ENCODE peak calls at places on chromosomes 1 and 21, in ten cellular contexts. S, G, Q, V, I, L, R, H, F and J are unnamed samples.

GRCh38 chr1:234544094-234544579 is 65.2 kb upstream of the TARBP1 start:
- DNase-seq in G (no peak), R (peak), H (peak), Q (peak), I (peak), L (peak), S (peak), F (peak), V (peak), J (peak)

GRCh38 chr1:243508964-243509363 is 253.1 kb downstream of the SDCCAG8 start:
- DNase-seq in G (no peak), H (no peak), R (no peak), F (no peak), L (no peak), S (no peak), V (no peak), Q (no peak), I (no peak), J (no peak)

GRCh38 chr21:25371831-25372434 is 235.3 kb downstream of the MRPL39 start:
- DNase-seq in I (no peak), F (peak), R (no peak), G (no peak), V (peak), L (no peak), S (no peak), Q (no peak), H (no peak), J (no peak)

GRCh38 chr1:167344112-167344511 is 123.4 kb downstream of the POU2F1 start:
- DNase-seq in R (no peak), S (no peak), F (peak), G (no peak), Q (no peak), H (no peak), L (no peak), V (peak), I (no peak), J (no peak)

GRCh38 chr1:227218870-227219578 is 99.3 kb downstream of the CDC42BPA start:
- DNase-seq in V (no peak), Q (no peak), S (no peak), F (no peak), G (no peak), L (no peak), H (no peak), R (no peak), I (no peak), J (no peak)

GRCh38 chr1:161001537-161001936 is 19.4 kb downstream of the F11R start:
- DNase-seq in L (no peak), Q (no peak), G (no peak), S (no peak), F (no peak), R (no peak), V (no peak), H (no peak), I (no peak), J (no peak)

GRCh38 chr1:203306970-203307541 is 1.7 kb downstream of the BTG2 start:
- DNase-seq in F (no peak), R (peak), V (peak), H (peak), S (no peak), Q (no peak), L (no peak), I (no peak), G (no peak), J (no peak)

GRCh38 chr1:228181635-228182034 is 16.0 kb downstream of the IBA57 start:
- DNase-seq in Q (no peak), H (no peak), S (no peak), G (no peak), R (no peak), I (peak), V (no peak), F (no peak), L (no peak), J (no peak)

GRCh38 chr1:225409051-225409450 is 18.8 kb downstream of the LBR start:
- DNase-seq in R (no peak), L (no peak), S (no peak), H (no peak), F (no peak), G (no peak), Q (no peak), V (no peak), I (no peak), J (no peak)

GRCh38 chr1:89975540-89976125 is 19.3 kb upstream of the ZNF326 start:
- DNase-seq in R (no peak), G (no peak), V (no peak), H (no peak), I (no peak), L (no peak), F (no peak), Q (no peak), S (no peak), J (no peak)

GRCh38 chr1:222620566-222620965 is 2.7 kb downstream of the MIA3 start:
- DNase-seq in V (no peak), G (no peak), H (no peak), L (no peak), R (no peak), I (no peak), S (no peak), Q (no peak), F (no peak), J (no peak)

GRCh38 chr1:43434256-43434655 is 19.5 kb downstream of the HYI start:
- DNase-seq in V (no peak), R (peak), H (no peak), S (no peak), L (no peak), F (no peak), Q (no peak), G (no peak), I (peak), J (no peak)

GRCh38 chr1:8358241-8358896 is 40.5 kb downstream of the SLC45A1 start:
- DNase-seq in F (no peak), H (no peak), Q (no peak), R (no peak), S (no peak), G (no peak), I (peak), L (no peak), V (no peak), J (no peak)

GRCh38 chr1:248306103-248306502 is 2.9 kb upstream of the OR2T12 start:
- DNase-seq in V (no peak), F (no peak), R (no peak), S (no peak), L (no peak), G (no peak), H (no peak), Q (no peak), I (no peak), J (no peak)

GRCh38 chr1:63701187-63701586 is 72.6 kb upstream of the ROR1 start:
- DNase-seq in G (no peak), I (no peak), Q (peak), V (no peak), F (no peak), H (no peak), R (no peak), S (no peak), L (no peak), J (no peak)

GRCh38 chr1:17587693-17588047 is 48.2 kb downstream of the ARHGEF10L start:
- DNase-seq in G (no peak), Q (peak), F (peak), S (peak), L (no peak), H (no peak), V (peak), R (no peak), I (no peak), J (no peak)

GRCh38 chr1:241362350-241362749 is 5.3 kb upstream of the RGS7 start:
- DNase-seq in V (no peak), H (no peak), L (no peak), G (no peak), F (no peak), Q (no peak), S (no peak), I (no peak), R (no peak), J (no peak)

GRCh38 chr1:151981178-151981525 is 12.5 kb downstream of the S100A10 start:
- DNase-seq in H (no peak), I (no peak), G (no peak), L (no peak), V (peak), R (no peak), S (no peak), F (peak), Q (no peak), J (no peak)

GRCh38 chr1:17183388-17184160 is 21.4 kb upstream of the PADI1 start:
- DNase-seq in V (no peak), I (no peak), R (no peak), F (no peak), Q (no peak), G (no peak), H (no peak), L (no peak), S (no peak), J (no peak)

GRCh38 chr1:3673381-3674099 is 21.2 kb downstream of the TP73 start:
- DNase-seq in G (no peak), L (no peak), I (no peak), R (no peak), S (no peak), H (no peak), Q (no peak), F (no peak), V (no peak), J (no peak)

GRCh38 chr21:45601551-45601950 is 42.0 kb upstream of the PCBP3 start:
- DNase-seq in Q (no peak), I (peak), F (no peak), V (no peak), R (no peak), G (no peak), H (no peak), L (no peak), S (peak), J (no peak)

GRCh38 chr1:153860285-153860684 is 62.5 kb downstream of the GATAD2B start:
- DNase-seq in G (no peak), S (no peak), I (no peak), L (no peak), R (no peak), V (no peak), H (no peak), F (no peak), Q (no peak), J (no peak)

GRCh38 chr21:38349111-38349746 is 92.4 kb downstream of the KCNJ15 start:
- DNase-seq in V (peak), G (no peak), S (no peak), R (no peak), H (no peak), I (no peak), Q (no peak), L (peak), F (no peak), J (no peak)

GRCh38 chr1:151340870-151341754 is 5.9 kb downstream of the RFX5 start:
- DNase-seq in Q (peak), I (no peak), H (peak), L (peak), S (peak), V (peak), F (peak), R (no peak), G (no peak), J (no peak)

GRCh38 chr1:94720091-94720793 is 99.9 kb upstream of the SLC44A3 start:
- DNase-seq in Q (no peak), V (no peak), L (no peak), S (no peak), H (no peak), R (no peak), I (no peak), F (no peak), G (peak), J (no peak)

GRCh38 chr1:219412772-219413171 is 200.1 kb downstream of the ZC3H11B start:
- DNase-seq in V (no peak), H (no peak), L (no peak), Q (no peak), S (no peak), I (no peak), R (no peak), F (peak), G (no peak), J (no peak)

GRCh38 chr21:38506606-38507331 is 8.5 kb upstream of the ERG start:
- DNase-seq in R (no peak), L (no peak), I (no peak), Q (no peak), G (no peak), V (no peak), F (no peak), S (no peak), H (no peak), J (no peak)

GRCh38 chr1:89908993-89909436 is 85.9 kb upstream of the ZNF326 start:
- DNase-seq in R (no peak), F (peak), Q (peak), G (no peak), V (no peak), I (no peak), H (no peak), S (no peak), L (peak), J (no peak)

GRCh38 chr1:160681067-160681890 is 30.3 kb downstream of the CD48 start:
- DNase-seq in Q (peak), I (peak), H (peak), G (no peak), V (peak), R (no peak), S (peak), F (peak), L (peak), J (peak)

GRCh38 chr1:59142663-59143487 is 154.0 kb upstream of the FGGY start:
- DNase-seq in F (peak), I (no peak), L (peak), R (no peak), Q (peak), S (no peak), V (peak), G (peak), H (no peak), J (no peak)

GRCh38 chr1:204826970-204827369 is 43.7 kb upstream of the NFASC start:
- DNase-seq in G (no peak), Q (peak), V (no peak), H (no peak), F (peak), S (peak), R (peak), L (peak), I (no peak), J (no peak)

GRCh38 chr1:237901284-237901870 is 10.7 kb upstream of the ZP4 start:
- DNase-seq in H (no peak), V (no peak), S (peak), Q (peak), F (no peak), G (peak), R (no peak), I (no peak), L (peak), J (no peak)
- TF ChIP-seq CTCF in H (no peak), V (peak), S (peak), Q (peak), F (no peak), G (no peak), R (peak), I (no peak), L (peak), J (peak)

DNA sequence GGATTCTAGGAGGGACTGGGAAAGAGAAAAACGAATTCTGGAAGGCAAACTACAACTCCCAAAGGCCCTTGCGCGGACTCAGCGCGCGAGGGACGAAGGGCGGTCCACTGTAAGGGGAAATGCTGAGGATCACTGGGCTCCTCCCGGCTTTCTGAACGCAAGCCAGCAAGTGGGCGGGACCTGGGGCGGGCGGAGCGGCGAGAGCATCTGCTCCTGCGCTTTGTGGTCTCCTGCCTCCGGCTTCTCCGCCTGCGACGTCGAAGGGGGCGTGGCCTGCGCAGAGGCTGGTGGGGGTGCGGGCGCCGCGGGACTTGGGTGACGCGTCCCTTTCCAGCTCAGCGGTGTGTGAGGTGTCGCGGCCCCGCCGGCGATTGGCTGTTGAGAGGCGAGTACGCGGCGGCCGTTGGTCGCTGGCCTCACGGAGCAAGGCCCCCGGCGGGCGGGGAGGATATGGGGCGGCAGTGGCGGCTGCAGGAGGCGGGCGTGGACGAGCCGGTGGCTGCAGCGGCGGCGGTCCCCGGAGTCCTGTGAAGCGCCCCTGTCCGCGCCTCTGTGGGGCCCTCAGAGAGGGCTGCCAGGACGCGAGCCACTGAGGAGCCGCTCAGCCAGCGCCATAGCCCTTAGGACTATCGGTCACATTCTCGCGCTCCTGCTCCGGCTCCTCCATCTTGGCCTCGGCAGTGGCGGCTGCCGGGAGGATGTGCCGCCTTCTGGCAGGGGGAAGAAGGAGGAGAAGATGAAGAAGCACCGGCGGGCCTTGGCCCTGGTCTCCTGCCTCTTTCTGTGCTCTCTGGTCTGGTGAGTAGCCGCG is at the start of gene SUCO:
- DNase-seq in G (peak), F (peak), R (peak), S (peak), H (peak), Q (peak), L (peak), V (peak), I (peak), J (peak)
- TF ChIP-seq CTCF in G (no peak), F (peak), R (peak), S (peak), H (peak), Q (no peak), L (no peak), V (no peak), I (no peak), J (no peak)

GRCh38 chr21:44012474-44013379 is 618 bp downstream of the TRAPPC10 start:
- DNase-seq in L (no peak), R (no peak), S (peak), F (peak), H (peak), G (no peak), I (peak), V (no peak), Q (peak), J (no peak)
- TF ChIP-seq CTCF in L (no peak), R (peak), S (peak), F (no peak), H (no peak), G (no peak), I (no peak), V (no peak), Q (peak), J (no peak)

GRCh38 chr1:158798531-158798930 is 17.5 kb upstream of the OR6N2 start:
- DNase-seq in I (no peak), Q (no peak), F (no peak), L (no peak), H (no peak), V (no peak), R (no peak), S (no peak), G (no peak), J (no peak)

GRCh38 chr1:158794247-158794646 is 13.2 kb upstream of the OR6N2 start:
- DNase-seq in L (no peak), H (no peak), I (no peak), F (no peak), V (no peak), S (no peak), R (no peak), G (no peak), Q (no peak), J (no peak)

DNA sequence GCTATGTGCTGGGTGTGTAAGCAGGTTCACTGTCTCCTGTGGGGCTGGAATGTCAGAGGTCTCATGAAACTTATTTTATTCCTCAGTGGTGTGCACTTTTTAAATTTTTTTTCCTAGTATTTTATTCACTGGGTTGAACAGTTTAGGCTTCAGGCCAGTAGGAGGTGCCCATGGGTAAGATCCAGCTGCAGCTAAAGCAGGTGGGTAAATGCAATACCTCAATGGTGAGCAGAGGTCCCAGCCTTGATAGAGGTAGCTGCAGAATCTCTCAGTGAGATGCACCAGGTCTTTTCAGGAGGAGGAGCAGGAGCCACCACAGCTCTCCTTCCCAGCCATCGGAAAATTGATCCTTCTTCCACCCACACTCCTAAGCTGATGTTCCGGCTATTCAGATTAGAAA is 12.6 kb upstream of the OR6N2 start:
- DNase-seq in L (no peak), I (no peak), H (peak), Q (no peak), F (no peak), R (no peak), S (peak), V (no peak), G (no peak), J (no peak)
- TF ChIP-seq CTCF in L (peak), I (no peak), H (peak), Q (no peak), F (no peak), R (no peak), S (peak), V (no peak), G (no peak), J (no peak)

DNA sequence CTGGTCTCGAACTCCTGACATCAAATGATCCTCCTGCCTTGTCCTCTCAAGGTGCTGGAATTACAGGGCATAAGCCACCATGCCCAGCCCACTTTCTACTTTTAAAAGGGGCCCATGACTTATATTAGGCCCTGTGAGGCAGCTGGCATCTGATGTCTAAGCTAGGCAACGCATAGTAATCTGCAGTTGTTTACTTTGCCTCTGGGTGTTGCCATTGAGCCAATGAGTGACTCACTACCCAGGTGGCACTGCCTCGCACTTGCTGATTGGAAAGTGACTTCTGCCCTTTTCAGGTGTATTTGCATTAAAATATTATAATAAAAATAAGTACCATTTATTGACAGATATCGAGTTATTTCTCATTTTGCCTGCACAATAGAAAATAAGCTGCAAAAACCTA is 84.9 kb downstream of the KIF14 start:
- DNase-seq in L (peak), H (no peak), G (no peak), S (peak), R (no peak), F (no peak), Q (peak), I (no peak), V (no peak), J (no peak)
- TF ChIP-seq CTCF in L (peak), H (peak), G (no peak), S (peak), R (no peak), F (peak), Q (peak), I (no peak), V (peak), J (no peak)

GRCh38 chr1:150235436-150235851 is 468 bp downstream of the ANP32E start:
- DNase-seq in S (no peak), G (peak), F (no peak), H (no peak), V (peak), R (no peak), L (no peak), Q (no peak), I (peak), J (peak)
- TF ChIP-seq CTCF in S (no peak), G (no peak), F (no peak), H (no peak), V (no peak), R (no peak), L (no peak), Q (no peak), I (no peak), J (no peak)